ENCODE peak calls at places on chromosomes 2 and 18, in seven cellular contexts. One of them, this sample, is unnamed.

GRCh38 chr18:47323158-47323557 is 71.7 kb upstream of the SKOR2 start:
- DNase-seq in B cell: no peak
- DNase-seq in AG09319: no peak
- DNase-seq in fibroblast of lung: no peak
- DNase-seq in A549: no peak
- DNase-seq in foreskin keratinocyte: peak
- DNase-seq in neural progenitor cell: no peak
- DNase-seq in this sample: no peak

GRCh38 chr18:51399491-51400122 is 202.1 kb upstream of the MEX3C start:
- DNase-seq in A549: no peak
- DNase-seq in B cell: no peak
- DNase-seq in AG09319: no peak
- DNase-seq in neural progenitor cell: no peak
- DNase-seq in foreskin keratinocyte: no peak
- DNase-seq in fibroblast of lung: no peak
- DNase-seq in this sample: no peak

GRCh38 chr2:231425291-231425810 is 29.8 kb downstream of the B3GNT7 start:
- DNase-seq in B cell: no peak
- DNase-seq in foreskin keratinocyte: no peak
- DNase-seq in AG09319: no peak
- DNase-seq in fibroblast of lung: no peak
- DNase-seq in A549: no peak
- DNase-seq in neural progenitor cell: no peak
- DNase-seq in this sample: no peak

GRCh38 chr2:85160946-85161625 is 27.9 kb downstream of the TCF7L1 start:
- DNase-seq in foreskin keratinocyte: no peak
- DNase-seq in fibroblast of lung: no peak
- DNase-seq in AG09319: no peak
- DNase-seq in B cell: no peak
- DNase-seq in A549: no peak
- DNase-seq in neural progenitor cell: peak
- DNase-seq in this sample: no peak

GRCh38 chr2:128530025-128530573 is 211.4 kb upstream of the HS6ST1 start:
- DNase-seq in fibroblast of lung: no peak
- DNase-seq in foreskin keratinocyte: no peak
- DNase-seq in AG09319: no peak
- DNase-seq in A549: no peak
- DNase-seq in neural progenitor cell: no peak
- DNase-seq in B cell: no peak
- DNase-seq in this sample: no peak

GRCh38 chr2:55581435-55581834 is 36.0 kb downstream of the PPP4R3B start:
- DNase-seq in foreskin keratinocyte: no peak
- DNase-seq in neural progenitor cell: peak
- DNase-seq in A549: no peak
- DNase-seq in AG09319: no peak
- DNase-seq in fibroblast of lung: no peak
- DNase-seq in B cell: peak
- DNase-seq in this sample: no peak

GRCh38 chr2:2014251-2014761 is 270.0 kb upstream of the PXDN start:
- DNase-seq in foreskin keratinocyte: no peak
- DNase-seq in A549: no peak
- DNase-seq in neural progenitor cell: peak
- DNase-seq in AG09319: no peak
- DNase-seq in B cell: no peak
- DNase-seq in fibroblast of lung: no peak
- DNase-seq in this sample: no peak

GRCh38 chr18:61991201-61991600 is 98.4 kb upstream of the RNF152 start:
- DNase-seq in AG09319: no peak
- DNase-seq in fibroblast of lung: peak
- DNase-seq in A549: no peak
- DNase-seq in neural progenitor cell: no peak
- DNase-seq in B cell: no peak
- DNase-seq in foreskin keratinocyte: no peak
- DNase-seq in this sample: no peak

GRCh38 chr2:57075226-57075625 is 891.4 kb downstream of the CCDC85A start:
- DNase-seq in AG09319: no peak
- DNase-seq in B cell: no peak
- DNase-seq in A549: no peak
- DNase-seq in neural progenitor cell: no peak
- DNase-seq in foreskin keratinocyte: peak
- DNase-seq in fibroblast of lung: peak
- DNase-seq in this sample: no peak

GRCh38 chr2:120600335-120600734 is 135.3 kb upstream of the GLI2 start:
- DNase-seq in fibroblast of lung: no peak
- DNase-seq in neural progenitor cell: no peak
- DNase-seq in AG09319: no peak
- DNase-seq in A549: no peak
- DNase-seq in foreskin keratinocyte: no peak
- DNase-seq in B cell: no peak
- DNase-seq in this sample: no peak

GRCh38 chr2:33873206-33873605 is 274.1 kb upstream of the FAM98A start:
- DNase-seq in A549: no peak
- DNase-seq in foreskin keratinocyte: no peak
- DNase-seq in AG09319: no peak
- DNase-seq in B cell: no peak
- DNase-seq in neural progenitor cell: no peak
- DNase-seq in fibroblast of lung: no peak
- DNase-seq in this sample: no peak

GRCh38 chr18:54117853-54118773 is 106.4 kb downstream of the MBD2 start:
- DNase-seq in B cell: no peak
- DNase-seq in fibroblast of lung: peak
- DNase-seq in neural progenitor cell: peak
- DNase-seq in AG09319: peak
- DNase-seq in foreskin keratinocyte: no peak
- DNase-seq in A549: no peak
- DNase-seq in this sample: no peak

GRCh38 chr2:216195565-216195978 is 86.4 kb downstream of the XRCC5 start:
- DNase-seq in B cell: no peak
- DNase-seq in neural progenitor cell: no peak
- DNase-seq in AG09319: peak
- DNase-seq in foreskin keratinocyte: peak
- DNase-seq in A549: no peak
- DNase-seq in fibroblast of lung: peak
- DNase-seq in this sample: no peak

GRCh38 chr2:106053116-106053515 is 141.0 kb downstream of the UXS1 start:
- DNase-seq in fibroblast of lung: peak
- DNase-seq in A549: no peak
- DNase-seq in B cell: no peak
- DNase-seq in AG09319: no peak
- DNase-seq in neural progenitor cell: no peak
- DNase-seq in foreskin keratinocyte: peak
- DNase-seq in this sample: no peak

GRCh38 chr2:240435955-240436625 is 627 bp downstream of the GPC1 start:
- DNase-seq in B cell: no peak
- DNase-seq in AG09319: no peak
- DNase-seq in fibroblast of lung: no peak
- DNase-seq in foreskin keratinocyte: no peak
- DNase-seq in A549: no peak
- DNase-seq in neural progenitor cell: peak
- DNase-seq in this sample: no peak

GRCh38 chr2:14700753-14701152 is 68.2 kb downstream of the LRATD1 start:
- DNase-seq in AG09319: peak
- DNase-seq in fibroblast of lung: peak
- DNase-seq in A549: no peak
- DNase-seq in B cell: no peak
- DNase-seq in neural progenitor cell: no peak
- DNase-seq in foreskin keratinocyte: no peak
- DNase-seq in this sample: no peak

GRCh38 chr2:148978026-148978685 is 60.3 kb upstream of the LYPD6B start:
- DNase-seq in foreskin keratinocyte: no peak
- DNase-seq in B cell: no peak
- DNase-seq in AG09319: no peak
- DNase-seq in A549: no peak
- DNase-seq in neural progenitor cell: peak
- DNase-seq in fibroblast of lung: no peak
- DNase-seq in this sample: no peak

GRCh38 chr2:14587119-14587518 is 45.4 kb upstream of the LRATD1 start:
- DNase-seq in B cell: no peak
- DNase-seq in A549: no peak
- DNase-seq in foreskin keratinocyte: peak
- DNase-seq in neural progenitor cell: no peak
- DNase-seq in fibroblast of lung: no peak
- DNase-seq in AG09319: no peak
- DNase-seq in this sample: no peak

GRCh38 chr2:210198326-210198725 is 26.9 kb downstream of the ACADL start:
- DNase-seq in AG09319: no peak
- DNase-seq in B cell: no peak
- DNase-seq in fibroblast of lung: peak
- DNase-seq in A549: no peak
- DNase-seq in neural progenitor cell: no peak
- DNase-seq in foreskin keratinocyte: peak
- DNase-seq in this sample: no peak

GRCh38 chr2:236882931-236883330 is 202.8 kb upstream of the COPS8 start:
- DNase-seq in neural progenitor cell: no peak
- DNase-seq in A549: no peak
- DNase-seq in fibroblast of lung: no peak
- DNase-seq in B cell: no peak
- DNase-seq in foreskin keratinocyte: no peak
- DNase-seq in AG09319: no peak
- DNase-seq in this sample: no peak

GRCh38 chr2:101820519-101820918 is 123.0 kb downstream of the MAP4K4 start:
- DNase-seq in neural progenitor cell: no peak
- DNase-seq in A549: no peak
- DNase-seq in B cell: no peak
- DNase-seq in fibroblast of lung: peak
- DNase-seq in foreskin keratinocyte: peak
- DNase-seq in AG09319: no peak
- DNase-seq in this sample: no peak

GRCh38 chr2:206031950-206032567 is 53.9 kb downstream of the INO80D start:
- DNase-seq in B cell: no peak
- DNase-seq in AG09319: no peak
- DNase-seq in neural progenitor cell: no peak
- DNase-seq in foreskin keratinocyte: no peak
- DNase-seq in A549: no peak
- DNase-seq in fibroblast of lung: no peak
- DNase-seq in this sample: no peak

GRCh38 chr18:14075196-14075595 is 57.0 kb downstream of the ZNF519 start:
- DNase-seq in B cell: no peak
- DNase-seq in A549: no peak
- DNase-seq in foreskin keratinocyte: no peak
- DNase-seq in neural progenitor cell: no peak
- DNase-seq in AG09319: no peak
- DNase-seq in fibroblast of lung: no peak
- DNase-seq in this sample: no peak
- TF ChIP-seq CTCF in B cell: no peak
- TF ChIP-seq CTCF in A549: no peak
- TF ChIP-seq CTCF in foreskin keratinocyte: no peak
- TF ChIP-seq CTCF in neural progenitor cell: peak
- TF ChIP-seq CTCF in AG09319: no peak
- TF ChIP-seq CTCF in fibroblast of lung: no peak
- TF ChIP-seq CTCF in this sample: no peak

DNA sequence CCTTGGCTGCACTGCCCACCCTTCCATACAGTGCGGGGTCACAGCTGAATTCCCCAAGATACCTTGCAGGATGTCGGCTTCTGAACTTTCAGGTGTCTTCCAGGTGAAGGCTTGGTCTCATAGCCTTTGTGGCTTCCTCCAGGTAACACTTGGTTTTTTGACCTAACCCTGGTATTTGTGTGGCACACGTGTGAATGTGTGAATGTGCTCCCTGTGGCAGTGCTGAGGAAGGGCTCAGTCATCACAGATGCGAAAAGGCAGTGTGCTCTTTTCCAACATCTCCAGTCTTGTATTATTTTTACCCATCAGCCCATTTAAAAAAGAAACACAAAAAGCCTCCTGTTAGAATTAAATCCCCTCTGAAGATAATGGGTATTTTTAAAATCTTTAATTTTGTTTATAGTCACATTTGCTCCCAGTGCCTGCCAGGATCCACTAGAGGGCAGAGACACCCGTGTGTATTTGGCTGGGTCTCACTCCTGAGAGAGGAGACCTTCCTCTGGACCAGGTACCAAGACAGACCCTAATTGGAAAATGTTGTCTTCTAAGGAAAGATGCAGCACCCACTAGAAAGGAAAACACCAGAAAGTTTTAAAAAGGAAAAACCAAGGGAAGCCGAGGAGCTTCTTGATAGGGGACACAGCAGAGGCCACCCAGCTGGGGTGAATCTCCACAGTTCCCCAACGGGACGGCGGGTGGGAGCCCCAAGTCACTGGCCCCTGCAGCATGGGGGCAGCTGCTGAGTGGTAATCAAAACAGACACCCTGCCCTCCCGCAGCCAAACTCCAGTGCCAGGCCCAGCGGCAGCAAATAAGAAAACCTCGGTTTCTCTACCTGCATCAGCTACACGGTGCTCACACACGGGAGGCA is 27.7 kb downstream of the FAM110C start:
- DNase-seq in AG09319: no peak
- DNase-seq in B cell: no peak
- DNase-seq in neural progenitor cell: peak
- DNase-seq in fibroblast of lung: no peak
- DNase-seq in foreskin keratinocyte: no peak
- DNase-seq in A549: no peak
- DNase-seq in this sample: peak
- TF ChIP-seq CTCF in AG09319: peak
- TF ChIP-seq CTCF in B cell: peak
- TF ChIP-seq CTCF in neural progenitor cell: peak
- TF ChIP-seq CTCF in fibroblast of lung: peak
- TF ChIP-seq CTCF in foreskin keratinocyte: peak
- TF ChIP-seq CTCF in A549: peak
- TF ChIP-seq CTCF in this sample: peak

GRCh38 chr18:79026491-79026890 is 42.7 kb upstream of the ATP9B start:
- DNase-seq in B cell: no peak
- DNase-seq in neural progenitor cell: peak
- DNase-seq in fibroblast of lung: no peak
- DNase-seq in AG09319: no peak
- DNase-seq in foreskin keratinocyte: no peak
- DNase-seq in A549: no peak
- DNase-seq in this sample: no peak
- TF ChIP-seq CTCF in B cell: no peak
- TF ChIP-seq CTCF in neural progenitor cell: peak
- TF ChIP-seq CTCF in fibroblast of lung: no peak
- TF ChIP-seq CTCF in AG09319: no peak
- TF ChIP-seq CTCF in foreskin keratinocyte: no peak
- TF ChIP-seq CTCF in A549: no peak
- TF ChIP-seq CTCF in this sample: no peak

DNA sequence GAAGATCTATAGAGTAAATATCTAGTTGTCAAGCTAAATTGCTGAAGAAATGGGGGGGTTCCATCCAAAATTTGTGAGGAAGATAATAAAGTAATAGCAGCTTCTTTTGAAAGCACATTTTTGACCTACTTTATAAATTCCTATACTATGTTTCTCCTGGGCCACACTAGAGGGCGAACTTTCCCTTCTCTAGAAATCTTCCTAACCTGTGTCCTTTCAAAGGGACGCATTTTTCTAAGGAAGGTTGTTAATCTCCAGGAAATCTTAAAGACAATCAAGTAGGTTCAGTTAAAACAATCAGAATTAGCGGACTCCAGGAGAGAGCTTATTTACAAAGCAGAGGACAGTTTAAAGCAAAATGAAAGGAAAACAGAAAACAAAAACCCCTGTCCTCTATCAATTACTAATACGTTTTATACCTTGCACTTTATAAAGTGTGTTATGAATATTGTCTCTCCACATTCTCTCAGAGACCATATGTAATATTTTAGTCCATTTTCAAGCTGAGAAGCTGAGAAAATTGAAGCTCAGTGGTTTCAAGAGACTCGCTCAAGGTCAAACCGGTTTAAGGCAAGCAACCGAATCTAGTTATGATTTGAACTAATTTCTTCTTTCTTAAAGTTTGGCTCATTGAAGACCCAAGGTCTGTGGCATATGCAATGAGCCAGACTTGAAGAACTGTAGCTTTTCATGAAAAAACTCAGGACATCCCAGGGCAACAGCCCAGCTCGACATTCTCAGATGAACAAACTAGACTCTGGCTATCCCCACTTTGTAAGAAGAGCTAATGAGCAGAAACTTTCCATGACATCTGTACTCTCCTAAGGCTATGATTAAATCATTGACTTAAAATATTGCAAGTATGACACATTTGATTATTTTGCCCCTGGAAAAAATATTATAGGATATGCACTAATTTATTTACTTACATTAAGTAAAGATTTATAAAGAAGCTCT is 273.6 kb downstream of the PAX3 start:
- DNase-seq in A549: peak
- DNase-seq in B cell: no peak
- DNase-seq in fibroblast of lung: peak
- DNase-seq in neural progenitor cell: peak
- DNase-seq in foreskin keratinocyte: peak
- DNase-seq in AG09319: no peak
- DNase-seq in this sample: no peak
- TF ChIP-seq CTCF in A549: peak
- TF ChIP-seq CTCF in B cell: peak
- TF ChIP-seq CTCF in fibroblast of lung: peak
- TF ChIP-seq CTCF in neural progenitor cell: peak
- TF ChIP-seq CTCF in foreskin keratinocyte: peak
- TF ChIP-seq CTCF in AG09319: peak
- TF ChIP-seq CTCF in this sample: no peak